ENCODE peak calls at places on chromosomes 7 and 10, in four cellular contexts. One of them, this sample, is unnamed.

GRCh38 chr10:77004917-77005564 is 632.6 kb downstream of the KCNMA1 start:
- DNase-seq in fibroblast of gingiva: peak; percentile 80
- DNase-seq in cardiac fibroblast: peak; percentile 75
- DNase-seq in hypothalamus: no peak
- DNase-seq in this sample: no peak

GRCh38 chr10:101214446-101215396 is 14.5 kb downstream of the LBX1 start:
- DNase-seq in fibroblast of gingiva: no peak
- DNase-seq in cardiac fibroblast: peak; percentile 53
- DNase-seq in hypothalamus: peak; percentile 13
- DNase-seq in this sample: peak; percentile 61

GRCh38 chr7:36951257-36951697 is 227.0 kb upstream of the AOAH start:
- DNase-seq in fibroblast of gingiva: no peak
- DNase-seq in cardiac fibroblast: no peak
- DNase-seq in hypothalamus: no peak
- DNase-seq in this sample: peak; percentile 21

GRCh38 chr10:14712991-14713422 is 61.7 kb downstream of the FAM107B start:
- DNase-seq in fibroblast of gingiva: peak; percentile 26
- DNase-seq in cardiac fibroblast: no peak
- DNase-seq in hypothalamus: no peak
- DNase-seq in this sample: no peak

GRCh38 chr10:69394020-69394419 is 22.7 kb downstream of the TACR2 start:
- DNase-seq in fibroblast of gingiva: no peak
- DNase-seq in cardiac fibroblast: no peak
- DNase-seq in hypothalamus: no peak
- DNase-seq in this sample: no peak

GRCh38 chr10:14670551-14671240 is 104.0 kb downstream of the FAM107B start:
- DNase-seq in fibroblast of gingiva: peak; percentile 96
- DNase-seq in cardiac fibroblast: peak; percentile 12
- DNase-seq in hypothalamus: no peak
- DNase-seq in this sample: no peak

GRCh38 chr10:13448216-13448615 is 80.6 kb downstream of the BEND7 start:
- DNase-seq in fibroblast of gingiva: no peak
- DNase-seq in cardiac fibroblast: peak; percentile 70
- DNase-seq in hypothalamus: no peak
- DNase-seq in this sample: no peak

GRCh38 chr10:97765201-97765600 is 6.6 kb downstream of the SFRP5 start:
- DNase-seq in fibroblast of gingiva: no peak
- DNase-seq in cardiac fibroblast: no peak
- DNase-seq in hypothalamus: no peak
- DNase-seq in this sample: peak; percentile 27

GRCh38 chr7:116167177-116167576 is 43.2 kb upstream of the TES start:
- DNase-seq in fibroblast of gingiva: no peak
- DNase-seq in cardiac fibroblast: no peak
- DNase-seq in hypothalamus: no peak
- DNase-seq in this sample: no peak

GRCh38 chr7:84364708-84365107 is 170.1 kb upstream of the SEMA3A start:
- DNase-seq in fibroblast of gingiva: no peak
- DNase-seq in cardiac fibroblast: peak; percentile 6
- DNase-seq in hypothalamus: no peak
- DNase-seq in this sample: no peak

GRCh38 chr7:37380831-37381230 is 67.8 kb downstream of the ELMO1 start:
- DNase-seq in fibroblast of gingiva: no peak
- DNase-seq in cardiac fibroblast: no peak
- DNase-seq in hypothalamus: no peak
- DNase-seq in this sample: no peak

GRCh38 chr10:88990528-88991160 is at the start of gene FAS:
- DNase-seq in fibroblast of gingiva: peak; percentile 94
- DNase-seq in cardiac fibroblast: peak; percentile 88
- DNase-seq in hypothalamus: peak; percentile 24
- DNase-seq in this sample: peak; percentile 86

GRCh38 chr7:30157217-30157616 is 22.4 kb downstream of the MTURN start:
- DNase-seq in fibroblast of gingiva: no peak
- DNase-seq in cardiac fibroblast: no peak
- DNase-seq in hypothalamus: no peak
- DNase-seq in this sample: no peak

GRCh38 chr7:155763721-155764431 is 48.4 kb downstream of the SHH start:
- DNase-seq in fibroblast of gingiva: no peak
- DNase-seq in cardiac fibroblast: peak; percentile 73
- DNase-seq in hypothalamus: no peak
- DNase-seq in this sample: no peak

GRCh38 chr7:135390829-135391228 is 119.1 kb downstream of the CNOT4 start:
- DNase-seq in fibroblast of gingiva: no peak
- DNase-seq in cardiac fibroblast: no peak
- DNase-seq in hypothalamus: no peak
- DNase-seq in this sample: no peak

GRCh38 chr7:78018541-78019456 is 220.2 kb downstream of the PHTF2 start:
- DNase-seq in fibroblast of gingiva: peak; percentile 33
- DNase-seq in cardiac fibroblast: peak; percentile 68
- DNase-seq in hypothalamus: no peak
- DNase-seq in this sample: peak; percentile 44

GRCh38 chr10:80448204-80448603 is 5.9 kb upstream of the TSPAN14 start:
- DNase-seq in fibroblast of gingiva: no peak
- DNase-seq in cardiac fibroblast: no peak
- DNase-seq in hypothalamus: no peak
- DNase-seq in this sample: no peak

GRCh38 chr10:30386801-30387588 is 37.9 kb upstream of the MTPAP start:
- DNase-seq in fibroblast of gingiva: no peak
- DNase-seq in cardiac fibroblast: no peak
- DNase-seq in hypothalamus: no peak
- DNase-seq in this sample: no peak

GRCh38 chr7:121442845-121443244 is 46.7 kb upstream of the FAM3C start:
- DNase-seq in fibroblast of gingiva: no peak
- DNase-seq in cardiac fibroblast: no peak
- DNase-seq in hypothalamus: no peak
- DNase-seq in this sample: no peak

GRCh38 chr10:2836921-2837662 is 230.3 kb upstream of the PFKP start:
- DNase-seq in fibroblast of gingiva: no peak
- DNase-seq in cardiac fibroblast: no peak
- DNase-seq in hypothalamus: no peak
- DNase-seq in this sample: no peak

GRCh38 chr7:84058311-84059076 is 136.1 kb downstream of the SEMA3A start:
- DNase-seq in fibroblast of gingiva: peak; percentile 1
- DNase-seq in cardiac fibroblast: peak; percentile 63
- DNase-seq in hypothalamus: no peak
- DNase-seq in this sample: no peak

GRCh38 chr7:40098810-40099209 is 35.6 kb downstream of the MPLKIP start:
- DNase-seq in fibroblast of gingiva: no peak
- DNase-seq in cardiac fibroblast: no peak
- DNase-seq in hypothalamus: no peak
- DNase-seq in this sample: no peak

GRCh38 chr10:72379062-72379461 is 24.3 kb upstream of the DNAJB12 start:
- DNase-seq in fibroblast of gingiva: no peak
- DNase-seq in cardiac fibroblast: no peak
- DNase-seq in hypothalamus: no peak
- DNase-seq in this sample: no peak

GRCh38 chr7:158885624-158886023 is 29.3 kb downstream of the DYNC2I1 start:
- DNase-seq in fibroblast of gingiva: no peak
- DNase-seq in cardiac fibroblast: peak; percentile 30
- DNase-seq in hypothalamus: no peak
- DNase-seq in this sample: no peak